ENCODE peak calls at places on chromosome 10, in four cellular contexts. I is HepG2, M is K562, X is GM12878. U is an unnamed sample.

GRCh38 chr10:17472481-17473227 is 18.3 kb upstream of the ST8SIA6 start:
- DNase-seq in M (no peak), X (no peak), I (no peak), U (no peak)

GRCh38 chr10:71268247-71268691 is 50.8 kb upstream of the SLC29A3 start:
- DNase-seq in I (peak), X (no peak), M (peak), U (no peak)

GRCh38 chr10:3217301-3217700 is 44.7 kb upstream of the PITRM1 start:
- DNase-seq in I (no peak), M (no peak), X (no peak), U (no peak)

GRCh38 chr10:119401671-119402395 is 140.7 kb downstream of the RGS10 start:
- DNase-seq in M (peak), I (peak), X (no peak), U (no peak)

GRCh38 chr10:986881-987634 is 1.2 kb upstream of the GTPBP4 start:
- DNase-seq in X (no peak), I (no peak), M (no peak), U (no peak)

GRCh38 chr10:11335167-11335652 is 276.2 kb downstream of the USP6NL start:
- DNase-seq in X (no peak), I (no peak), M (no peak), U (no peak)

GRCh38 chr10:132536241-132536963 is 1.2 kb upstream of the INPP5A start:
- DNase-seq in I (no peak), X (no peak), M (peak), U (peak)

GRCh38 chr10:103793429-103793828 is 61.9 kb downstream of the SH3PXD2A start:
- DNase-seq in I (peak), X (no peak), M (no peak), U (no peak)

GRCh38 chr10:50637003-50637579 is 13.3 kb upstream of the SGMS1 start:
- DNase-seq in X (no peak), M (no peak), I (no peak), U (no peak)

GRCh38 chr10:79453392-79453791 is 8.0 kb upstream of the ZCCHC24 start:
- DNase-seq in M (no peak), X (no peak), I (no peak), U (no peak)

GRCh38 chr10:14526326-14526725 is 195.6 kb upstream of the FRMD4A start:
- DNase-seq in X (no peak), I (no peak), M (no peak), U (no peak)

GRCh38 chr10:33273295-33274002 is 61.0 kb downstream of the NRP1 start:
- DNase-seq in I (peak), M (no peak), X (no peak), U (peak)

GRCh38 chr10:77919713-77920108 is 6.8 kb downstream of the DLG5 start:
- DNase-seq in I (peak), M (peak), X (no peak), U (no peak)

GRCh38 chr10:107025676-107026075 is 138.8 kb downstream of the SORCS1 start:
- DNase-seq in I (no peak), M (peak), X (no peak), U (no peak)

GRCh38 chr10:111392159-111392558 is 315.3 kb downstream of the ADRA2A start:
- DNase-seq in X (no peak), M (no peak), I (no peak), U (no peak)

GRCh38 chr10:24384954-24385353 is 176.0 kb downstream of the KIAA1217 start:
- DNase-seq in I (no peak), M (no peak), X (no peak), U (no peak)

GRCh38 chr10:84288151-84288550 is 40.2 kb upstream of the CCSER2 start:
- DNase-seq in I (no peak), X (no peak), M (no peak), U (no peak)

GRCh38 chr10:118356628-118357027 is 14.5 kb upstream of the FAM204A start:
- DNase-seq in X (no peak), M (no peak), I (no peak), U (no peak)

GRCh38 chr10:67668448-67668847 is 27.5 kb downstream of the CTNNA3 start:
- DNase-seq in I (peak), X (no peak), M (no peak), U (no peak)

GRCh38 chr10:95278061-95278988 is 12.5 kb downstream of the PDLIM1 start:
- DNase-seq in I (peak), M (no peak), X (no peak), U (no peak)

GRCh38 chr10:49616421-49617230 is 2.8 kb downstream of the CHAT start:
- DNase-seq in I (no peak), M (no peak), X (no peak), U (no peak)

GRCh38 chr10:86376852-86377796 is 10.5 kb upstream of the GRID1 start:
- DNase-seq in I (peak), M (peak), X (no peak), U (peak)

GRCh38 chr10:72122221-72122620 is 33.9 kb upstream of the SPOCK2 start:
- DNase-seq in M (no peak), I (no peak), X (no peak), U (no peak)

GRCh38 chr10:75803816-75804576 is 372.6 kb downstream of the LRMDA start:
- DNase-seq in M (no peak), I (no peak), X (no peak), U (no peak)

GRCh38 chr10:69734797-69735468 is 66.8 kb upstream of the COL13A1 start:
- DNase-seq in X (no peak), M (no peak), I (no peak), U (no peak)

GRCh38 chr10:79243211-79244067 is 103.8 kb upstream of the PPIF start:
- DNase-seq in X (no peak), M (no peak), I (no peak), U (peak)

GRCh38 chr10:79446451-79447020 is 1.1 kb upstream of the ZCCHC24 start:
- DNase-seq in I (no peak), M (peak), X (no peak), U (peak)

GRCh38 chr10:120632936-120633335 is 175.9 kb downstream of the PLPP4 start:
- DNase-seq in M (no peak), X (no peak), I (no peak), U (no peak)

GRCh38 chr10:99711129-99711719 is 20.7 kb downstream of the COX15 start:
- DNase-seq in M (peak), I (peak), X (peak), U (peak)

GRCh38 chr10:131963350-131963749 is 18.4 kb downstream of the BNIP3 start:
- DNase-seq in I (no peak), M (no peak), X (no peak), U (no peak)

GRCh38 chr10:86900955-86901354 is 56.5 kb downstream of the MMRN2 start:
- DNase-seq in I (no peak), X (no peak), M (no peak), U (no peak)

GRCh38 chr10:86178401-86179142 is 188.0 kb downstream of the GRID1 start:
- DNase-seq in M (peak), X (no peak), I (peak), U (peak)

GRCh38 chr10:8874972-8875371 is 820.5 kb downstream of the GATA3 start:
- DNase-seq in X (no peak), M (no peak), I (no peak), U (no peak)

GRCh38 chr10:385571-386300 is 250.5 kb downstream of the ZMYND11 start:
- DNase-seq in I (no peak), X (no peak), M (no peak), U (no peak)

GRCh38 chr10:72009430-72010081 is 45.4 kb downstream of the CHST3 start:
- DNase-seq in I (no peak), M (no peak), X (no peak), U (peak)

GRCh38 chr10:84329094-84329611 is 764 bp downstream of the CCSER2 start:
- DNase-seq in I (peak), M (peak), X (no peak), U (peak)

GRCh38 chr10:1652151-1652550 is 85.2 kb downstream of the ADARB2 start:
- DNase-seq in I (no peak), M (no peak), X (no peak), U (peak)

GRCh38 chr10:71314694-71315225 is 4.3 kb upstream of the SLC29A3 start:
- DNase-seq in I (no peak), M (no peak), X (no peak), U (no peak)

GRCh38 chr10:61244261-61244775 is 208.9 kb downstream of the TMEM26 start:
- DNase-seq in M (no peak), I (no peak), X (no peak), U (no peak)

DNA sequence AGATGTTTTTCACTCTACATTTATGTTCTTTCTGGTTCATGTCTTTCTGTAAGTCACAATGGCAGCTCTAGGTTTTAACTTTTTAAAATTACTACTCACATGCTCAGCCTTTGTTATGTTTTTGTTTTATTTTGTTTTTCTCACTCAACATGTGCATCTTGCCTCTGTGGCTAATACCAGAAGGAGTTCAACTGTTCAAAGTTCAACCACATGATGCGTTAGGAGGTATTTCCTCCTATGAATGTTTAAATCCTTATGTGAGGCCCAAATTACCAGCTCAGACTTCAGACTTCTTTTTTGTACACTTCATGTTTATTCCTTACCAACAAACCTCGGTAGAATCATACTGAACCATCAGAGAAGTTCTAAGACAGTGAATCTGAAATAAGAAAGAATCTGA is 151.6 kb downstream of the MALRD1 start:
- DNase-seq in M (no peak), X (no peak), I (no peak), U (no peak)
- TF ChIP-seq SMC3 in M (no peak), X (no peak), I (no peak), U (no peak)

DNA sequence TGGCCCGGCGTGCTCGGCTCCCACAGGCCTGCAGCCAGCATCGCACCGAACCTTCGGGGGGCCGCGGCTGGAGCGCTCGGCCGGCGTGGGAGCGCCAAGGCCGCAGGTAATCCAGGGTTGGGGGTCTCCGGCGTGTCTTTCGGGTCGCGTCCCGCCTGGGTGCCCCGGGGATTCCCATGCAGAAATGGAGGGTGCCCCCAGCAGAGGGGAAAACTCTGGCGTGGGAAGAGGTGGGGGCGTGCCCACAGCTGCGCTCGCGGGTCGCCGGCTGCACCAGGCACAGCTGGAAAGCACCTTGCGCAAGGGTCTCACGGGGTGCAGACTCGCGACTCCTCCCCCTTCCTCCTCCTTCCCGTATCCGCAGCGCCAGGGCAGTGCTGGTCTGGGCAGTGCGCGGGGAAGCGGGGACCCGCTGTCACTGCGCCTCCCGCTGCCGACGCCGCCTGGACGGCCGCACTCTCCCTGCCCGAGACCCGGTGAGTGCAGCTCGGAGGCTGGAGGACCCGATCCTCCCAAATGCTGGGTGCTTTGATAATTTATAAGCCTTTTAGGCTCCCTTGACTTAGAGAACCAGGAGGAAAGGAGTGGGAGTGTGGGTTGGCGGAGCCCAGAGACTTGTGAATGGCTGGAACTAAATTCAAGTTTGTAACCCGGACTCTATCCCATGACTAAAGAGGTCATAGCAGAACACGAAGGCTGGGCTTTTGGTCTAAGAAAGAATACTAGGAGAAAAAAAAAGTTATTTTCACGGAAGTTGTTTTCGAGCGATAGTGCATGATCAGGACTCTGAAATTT is 486 bp downstream of the MAP3K8 start:
- DNase-seq in M (peak), X (no peak), I (peak), U (peak)
- TF ChIP-seq POLR2AphosphoS5 in M (peak), X (peak), I (peak), U (no peak)

GRCh38 chr10:92972066-92972870 is 88.3 kb upstream of the CYP26C1 start:
- DNase-seq in M (peak), X (no peak), I (peak), U (no peak)

GRCh38 chr10:92965314-92965713 is 95.3 kb upstream of the CYP26C1 start:
- DNase-seq in M (peak), X (no peak), I (peak), U (peak)

GRCh38 chr10:92970301-92971070 is 90.1 kb upstream of the CYP26C1 start:
- DNase-seq in X (no peak), M (no peak), I (no peak), U (no peak)

GRCh38 chr10:92969151-92969550 is 91.4 kb upstream of the CYP26C1 start:
- DNase-seq in M (no peak), X (no peak), I (no peak), U (no peak)
- TF ChIP-seq SMC3 in M (no peak), X (no peak), I (no peak), U (no peak)

DNA sequence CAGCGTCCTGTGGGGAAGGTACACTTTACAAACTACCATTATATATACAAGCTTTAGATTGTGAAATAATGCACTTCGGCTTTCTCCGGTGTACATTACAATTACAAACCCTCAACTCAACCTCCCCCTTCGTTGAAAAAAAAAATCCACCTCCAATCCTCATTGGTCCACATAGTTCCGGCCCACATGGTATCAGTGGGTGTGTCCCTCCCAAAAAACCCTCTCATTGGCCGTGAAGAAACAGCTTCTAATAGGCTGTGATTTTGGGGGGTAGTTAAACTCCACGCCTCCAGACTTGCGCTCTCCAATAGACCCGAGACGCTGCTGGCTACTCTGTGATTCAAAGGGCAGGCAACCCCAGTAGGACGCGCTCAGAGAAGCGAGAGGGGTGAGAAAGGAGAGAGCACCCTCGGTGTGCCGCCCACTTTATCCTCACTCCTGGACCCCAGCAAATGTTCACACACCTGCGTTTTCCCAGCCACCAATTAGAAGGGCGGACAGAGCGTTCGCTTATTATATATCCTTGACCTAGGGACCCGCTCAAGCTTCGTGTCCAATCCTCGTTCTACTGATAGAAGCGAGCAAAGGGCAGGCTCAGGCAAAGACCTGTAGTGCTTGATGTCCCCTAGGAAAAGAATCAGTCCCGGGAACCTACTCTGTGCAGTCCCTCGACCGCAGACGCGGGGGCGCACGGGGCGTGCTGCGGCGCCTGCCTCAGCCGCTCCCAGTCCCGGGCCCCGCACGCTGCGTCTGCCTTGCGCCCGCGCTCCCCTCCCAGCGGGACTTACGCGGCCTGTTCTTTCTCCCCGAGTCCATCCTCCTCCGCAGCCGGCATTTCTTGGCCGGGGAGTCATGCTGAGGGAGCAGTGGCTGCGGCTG is 991 bp downstream of the PANK1 start:
- DNase-seq in M (peak), X (peak), I (peak), U (peak)
- TF ChIP-seq POLR2AphosphoS5 in M (peak), X (peak), I (peak), U (peak)

GRCh38 chr10:98264378-98265065 is 3.5 kb downstream of the LOXL4 start:
- DNase-seq in M (no peak), X (no peak), I (no peak), U (no peak)

GRCh38 chr10:98267069-98267893 is 713 bp downstream of the LOXL4 start:
- DNase-seq in M (no peak), X (no peak), I (no peak), U (peak)

GRCh38 chr10:98266647-98267046 is 1.3 kb downstream of the LOXL4 start:
- DNase-seq in I (no peak), M (no peak), X (no peak), U (no peak)

GRCh38 chr10:98267894-98268693 is at the start of gene LOXL4:
- DNase-seq in I (no peak), X (no peak), M (peak), U (peak)

DNA sequence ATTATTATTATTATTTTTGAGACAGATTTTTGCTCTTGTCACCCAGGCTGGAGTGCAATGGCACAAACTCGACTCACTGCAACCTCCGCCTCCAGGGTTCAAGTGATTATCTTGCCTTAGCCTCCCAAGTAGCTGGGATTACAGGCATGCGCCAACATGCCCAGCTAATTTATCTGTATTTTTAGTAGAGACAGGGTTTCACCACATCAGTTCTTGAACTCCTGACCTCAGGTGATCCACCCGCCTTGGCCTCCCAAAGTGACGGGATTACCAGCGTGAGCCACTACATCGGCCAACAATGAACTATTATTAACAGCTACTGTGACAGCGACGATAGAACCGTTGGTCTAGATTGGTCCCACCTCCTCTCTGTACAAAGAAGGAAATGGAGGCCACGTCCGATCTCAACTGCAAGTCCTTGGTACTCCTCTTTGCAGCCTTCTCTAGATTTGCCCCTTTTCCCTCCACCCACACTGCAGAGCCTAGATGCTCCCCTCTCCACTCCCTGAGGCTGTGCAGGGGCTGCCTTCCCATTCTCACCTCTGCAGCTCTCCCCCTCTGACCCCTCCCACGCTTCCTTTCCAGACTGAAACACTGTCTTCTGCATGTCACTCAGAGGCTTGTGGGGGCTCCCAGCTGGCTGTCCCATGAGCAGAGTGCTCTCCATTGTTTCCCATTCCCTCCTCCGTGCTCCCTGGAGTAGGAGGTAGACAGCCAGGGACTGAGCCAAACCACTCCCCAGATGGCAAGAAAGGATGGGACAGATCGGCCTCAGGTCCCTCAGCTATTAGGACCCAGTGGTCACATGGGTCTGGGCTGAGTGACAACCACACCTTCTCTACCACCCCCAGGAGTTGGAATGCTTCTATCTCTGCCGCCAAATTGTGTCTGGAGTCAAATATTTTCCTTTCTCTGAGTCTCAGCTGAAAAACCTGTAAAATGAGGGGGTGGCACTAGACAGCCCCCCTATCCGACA is 2.3 kb downstream of the LOXL4 start:
- DNase-seq in I (no peak), X (no peak), M (no peak), U (no peak)
- TF ChIP-seq SMC3 in I (no peak), X (no peak), M (no peak), U (no peak)

DNA sequence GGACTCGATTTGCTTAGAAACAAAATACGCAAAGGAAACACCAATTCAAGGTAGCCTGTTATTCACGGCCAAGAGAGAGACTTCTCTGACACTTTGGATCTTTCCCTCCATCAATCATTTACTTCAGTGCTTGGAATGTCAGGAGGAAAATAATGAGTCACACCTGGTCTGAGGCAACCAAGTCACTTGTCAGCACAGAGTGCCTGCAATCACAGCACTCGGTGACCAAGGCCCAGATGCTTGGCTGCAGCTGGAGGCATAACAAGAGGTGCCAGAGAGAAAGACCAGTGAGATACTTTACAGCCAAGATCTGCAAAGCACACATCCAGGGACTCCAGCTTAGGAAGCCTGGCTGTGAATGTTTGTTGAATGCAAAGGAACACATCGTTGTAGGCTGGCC is 34.0 kb downstream of the ASB13 start:
- DNase-seq in X (no peak), I (peak), M (no peak), U (no peak)
- TF ChIP-seq POLR2AphosphoS5 in X (no peak), I (no peak), M (no peak), U (no peak)

U was measured in SK-N-SH.